ENCODE peak calls at places on chromosomes 12 and 14, in six cellular contexts. P, A, Q, V, E and N are unnamed samples.

GRCh38 chr12:45259732-45260480 is 44.0 kb downstream of the ANO6 start:
- DNase-seq in Q (peak; percentile 71), A (no peak), P (no peak), V (no peak), E (no peak), N (no peak)

GRCh38 chr12:89593873-89594272 is 68.0 kb upstream of the POC1B start:
- DNase-seq in Q (no peak), E (no peak), A (no peak), P (no peak), V (no peak), N (no peak)

GRCh38 chr12:24911284-24911791 is 37.6 kb downstream of the BCAT1 start:
- DNase-seq in Q (peak; percentile 86), V (no peak), P (no peak), E (no peak), A (no peak), N (no peak)

GRCh38 chr12:72296389-72296788 is 24.2 kb downstream of the TRHDE start:
- DNase-seq in V (no peak), A (peak; percentile 26), Q (no peak), E (no peak), P (no peak), N (no peak)

GRCh38 chr12:96233168-96233567 is 39.0 kb downstream of the ELK3 start:
- DNase-seq in Q (no peak), V (no peak), E (no peak), P (no peak), A (no peak), N (no peak)

GRCh38 chr14:101185081-101185835 is 281.7 kb upstream of the RTL1 start:
- DNase-seq in V (no peak), P (no peak), E (peak; percentile 7), A (no peak), Q (no peak), N (no peak)

GRCh38 chr14:87468531-87468930 is 524.5 kb downstream of the GALC start:
- DNase-seq in P (no peak), E (no peak), Q (no peak), V (no peak), A (no peak), N (no peak)

GRCh38 chr12:110741795-110742717 is 635 bp downstream of the PPP1CC start:
- DNase-seq in V (no peak), P (peak; percentile 35), A (peak; percentile 32), E (no peak), Q (no peak), N (peak; percentile 38)

GRCh38 chr14:75905505-75905904 is 76.3 kb downstream of the TGFB3 start:
- DNase-seq in P (no peak), A (no peak), Q (peak; percentile 17), E (peak; percentile 41), V (no peak), N (no peak)

GRCh38 chr14:104285483-104285790 is 147.1 kb downstream of the KIF26A start:
- DNase-seq in Q (no peak), A (no peak), P (no peak), V (no peak), E (no peak), N (no peak)

GRCh38 chr14:35385042-35385839 is 19.3 kb downstream of the NFKBIA start:
- DNase-seq in A (no peak), E (peak; percentile 51), Q (peak; percentile 89), P (no peak), V (no peak), N (peak; percentile 92)

GRCh38 chr14:32560213-32560857 is 231.2 kb downstream of the AKAP6 start:
- DNase-seq in Q (peak; percentile 93), E (peak; percentile 44), V (no peak), P (peak; percentile 55), A (peak; percentile 71), N (peak; percentile 58)

GRCh38 chr12:9753042-9753820 is 7.5 kb downstream of the CD69 start:
- DNase-seq in V (no peak), A (no peak), P (no peak), E (no peak), Q (no peak), N (no peak)

GRCh38 chr14:71773900-71774481 is 158.2 kb upstream of the RGS6 start:
- DNase-seq in Q (no peak), A (no peak), P (no peak), V (no peak), E (no peak), N (no peak)

GRCh38 chr12:48445538-48445937 is 26.8 kb upstream of the ANP32D start:
- DNase-seq in V (no peak), Q (no peak), A (no peak), E (no peak), P (no peak), N (no peak)

GRCh38 chr12:105315726-105316125 is 14.8 kb upstream of the C12orf75 start:
- DNase-seq in E (no peak), Q (no peak), P (no peak), V (no peak), A (peak; percentile 29), N (no peak)